ENCODE peak calls at places on chromosomes 2 and 18, in eight cellular contexts. E is dorsolateral prefrontal cortex; Y is T follicular helper cell; L is RKO; T is heart right ventricle; R is EL; P is hypothalamus; O is naive thymus-derived CD8-positive, alpha-beta T cell. M is an unnamed sample.

GRCh38 chr2:77578354-77578753 is 56.2 kb upstream of the LRRTM4 start:
- DNase-seq in R (no peak), E (no peak), P (no peak), Y (no peak), T (no peak), L (no peak), O (no peak), M (no peak)

GRCh38 chr2:182929972-182930371 is 63.5 kb upstream of the FRZB start:
- DNase-seq in P (no peak), T (no peak), Y (no peak), O (no peak), E (no peak), L (no peak), R (no peak), M (no peak)

GRCh38 chr2:10161961-10162441 is 39.5 kb downstream of the RRM2 start:
- DNase-seq in E (peak), L (peak), O (no peak), P (no peak), Y (no peak), T (no peak), R (no peak), M (no peak)

GRCh38 chr18:12776821-12777471 is 74.1 kb downstream of the PSMG2 start:
- DNase-seq in P (no peak), O (no peak), R (no peak), T (no peak), L (no peak), E (no peak), Y (no peak), M (no peak)

GRCh38 chr2:238801791-238802190 is 46.1 kb upstream of the TWIST2 start:
- DNase-seq in E (no peak), Y (no peak), P (no peak), L (no peak), R (no peak), O (no peak), T (no peak), M (no peak)

GRCh38 chr18:5476961-5477800 is 66.6 kb downstream of the EPB41L3 start:
- DNase-seq in P (no peak), E (no peak), L (no peak), T (no peak), R (no peak), Y (no peak), O (no peak), M (no peak)

GRCh38 chr2:174518397-174518796 is 31.6 kb upstream of the GPR155 start:
- DNase-seq in L (no peak), R (peak), Y (no peak), T (no peak), E (no peak), P (no peak), O (no peak), M (no peak)

GRCh38 chr2:127844973-127845372 is 13.0 kb downstream of the POLR2D start:
- DNase-seq in L (no peak), T (peak), E (no peak), Y (no peak), O (no peak), R (no peak), P (no peak), M (no peak)

GRCh38 chr2:146701183-146701582 is 1143.6 kb upstream of the ACVR2A start:
- DNase-seq in Y (no peak), R (peak), P (no peak), E (no peak), L (no peak), T (no peak), O (no peak), M (no peak)

GRCh38 chr2:166180951-166181812 is 53.4 kb upstream of the SCN1A start:
- DNase-seq in R (peak), P (peak), E (peak), L (peak), T (peak), Y (no peak), O (no peak), M (no peak)

GRCh38 chr2:237440819-237441281 is 26.9 kb upstream of the COL6A3 start:
- DNase-seq in L (no peak), P (no peak), O (no peak), Y (no peak), T (no peak), R (peak), E (no peak), M (no peak)

GRCh38 chr2:101678379-101678778 is 19.1 kb upstream of the MAP4K4 start:
- DNase-seq in T (no peak), L (no peak), R (no peak), P (no peak), E (no peak), O (no peak), Y (no peak), M (no peak)

GRCh38 chr18:54776282-54776977 is 51.8 kb upstream of the RAB27B start:
- DNase-seq in O (no peak), L (peak), E (no peak), Y (no peak), P (no peak), T (no peak), R (peak), M (no peak)

GRCh38 chr18:10923671-10924070 is 225.7 kb downstream of the PIEZO2 start:
- DNase-seq in E (no peak), T (no peak), L (no peak), O (no peak), Y (no peak), P (no peak), R (peak), M (no peak)

GRCh38 chr2:96769816-96770215 is 9.1 kb downstream of the CNNM4 start:
- DNase-seq in L (no peak), P (peak), R (no peak), O (no peak), Y (no peak), E (peak), T (peak), M (no peak)

GRCh38 chr2:183950673-183951072 is 647.7 kb upstream of the ZNF804A start:
- DNase-seq in R (peak), O (no peak), T (no peak), P (peak), E (no peak), L (no peak), Y (no peak), M (no peak)

GRCh38 chr2:26471278-26471677 is 6.6 kb downstream of the OTOF start:
- DNase-seq in L (no peak), P (no peak), O (no peak), R (no peak), Y (no peak), E (peak), T (no peak), M (no peak)

GRCh38 chr2:233120459-233120858 is 60.3 kb downstream of the INPP5D start:
- DNase-seq in R (no peak), P (no peak), L (no peak), Y (no peak), T (no peak), O (no peak), E (no peak), M (no peak)

GRCh38 chr18:55076643-55077218 is 117.5 kb upstream of the CCDC68 start:
- DNase-seq in O (no peak), E (no peak), L (no peak), T (no peak), P (no peak), R (no peak), Y (no peak), M (no peak)